ENCODE peak calls at places on chromosomes 5 and 9, in four cellular contexts. I is neuronal stem cell, X is endothelial cell of umbilical vein, P is GM23248. B is an unnamed sample.

GRCh38 chr9:89226076-89226475 is 47.5 kb upstream of the SHC3 start:
- DNase-seq in X (no peak), I (peak; percentile 79), P (peak; percentile 18), B (no peak)

GRCh38 chr5:73981696-73982095 is 355.7 kb downstream of the ARHGEF28 start:
- DNase-seq in I (no peak), P (no peak), X (no peak), B (no peak)

GRCh38 chr5:41636605-41637004 is 126.2 kb upstream of the PLCXD3 start:
- DNase-seq in X (peak; percentile 8), I (peak; percentile 20), P (peak; percentile 47), B (peak; percentile 37)

GRCh38 chr9:75918154-75918553 is 27.7 kb downstream of the PCSK5 start:
- DNase-seq in P (no peak), X (no peak), I (no peak), B (no peak)

GRCh38 chr9:136847827-136848392 is 1.3 kb upstream of the PHPT1 start:
- DNase-seq in I (peak; percentile 78), P (peak; percentile 92), X (peak; percentile 72), B (no peak)

GRCh38 chr9:129648092-129648763 is 6.3 kb upstream of the ASB6 start:
- DNase-seq in P (peak; percentile 51), I (no peak), X (no peak), B (no peak)

GRCh38 chr9:2302606-2303005 is 287.5 kb downstream of the SMARCA2 start:
- DNase-seq in X (no peak), P (no peak), I (no peak), B (no peak)

GRCh38 chr9:97109194-97109811 is 70.4 kb upstream of the CTSV start:
- DNase-seq in X (peak; percentile 67), P (peak; percentile 41), I (peak; percentile 30), B (peak; percentile 2)

GRCh38 chr9:1311462-1312042 is 261.4 kb downstream of the DMRT2 start:
- DNase-seq in I (no peak), X (no peak), P (no peak), B (no peak)

GRCh38 chr5:17839848-17840247 is 205.6 kb downstream of the TAF11L14 start:
- DNase-seq in X (no peak), I (no peak), P (no peak), B (no peak)

GRCh38 chr5:178357127-178357526 is 124.5 kb upstream of the PHYKPL start:
- DNase-seq in X (no peak), I (peak; percentile 84), P (no peak), B (no peak)

GRCh38 chr9:111525056-111525977 is at the start of gene ZNF483:
- DNase-seq in X (peak; percentile 84), I (peak; percentile 84), P (peak; percentile 78), B (no peak)

GRCh38 chr5:13378073-13378472 is 566.4 kb downstream of the DNAH5 start:
- DNase-seq in I (no peak), X (peak; percentile 32), P (peak; percentile 64), B (no peak)

GRCh38 chr5:133343196-133343595 is 269.1 kb downstream of the FSTL4 start:
- DNase-seq in I (no peak), P (no peak), X (no peak), B (no peak)

DNA sequence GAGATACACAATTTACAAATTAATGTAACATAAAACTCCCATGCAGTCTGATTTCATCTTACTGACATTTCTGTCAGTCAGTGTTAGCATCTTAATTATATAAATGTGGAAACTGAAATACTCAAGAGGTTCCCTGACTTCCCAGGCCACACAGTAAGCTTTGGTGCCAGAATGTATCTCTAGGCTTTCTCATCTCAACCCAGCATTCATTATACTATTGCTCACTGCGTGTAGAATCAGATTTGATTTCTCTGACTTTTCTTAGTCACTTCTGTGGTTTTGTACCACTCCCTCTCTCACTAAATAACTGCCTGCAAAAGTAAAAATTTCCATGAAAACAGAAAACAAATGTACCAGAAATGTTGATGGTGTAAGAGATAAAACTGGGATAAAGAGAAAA is 31.7 kb upstream of the CDKN2B start:
- DNase-seq in P (peak; percentile 90), I (no peak), X (no peak), B (no peak)
- H3K9ac ChIP-seq in P (peak overlapping the region; percentile 36), I (no peak overlapping the region), X (no peak overlapping the region), B (no peak overlapping the region)

GRCh38 chr9:78031271-78031825 is at the start of gene GNAQ:
- DNase-seq in X (no peak), I (peak; percentile 30), P (peak; percentile 65), B (no peak)
- H3K4me3 ChIP-seq in X (peak within 1 kb of the TSS; percentile 88), I (peak within 1 kb of the TSS; percentile 96), P (peak within 1 kb of the TSS; percentile 90), B (peak within 1 kb of the TSS; percentile 93)

DNA sequence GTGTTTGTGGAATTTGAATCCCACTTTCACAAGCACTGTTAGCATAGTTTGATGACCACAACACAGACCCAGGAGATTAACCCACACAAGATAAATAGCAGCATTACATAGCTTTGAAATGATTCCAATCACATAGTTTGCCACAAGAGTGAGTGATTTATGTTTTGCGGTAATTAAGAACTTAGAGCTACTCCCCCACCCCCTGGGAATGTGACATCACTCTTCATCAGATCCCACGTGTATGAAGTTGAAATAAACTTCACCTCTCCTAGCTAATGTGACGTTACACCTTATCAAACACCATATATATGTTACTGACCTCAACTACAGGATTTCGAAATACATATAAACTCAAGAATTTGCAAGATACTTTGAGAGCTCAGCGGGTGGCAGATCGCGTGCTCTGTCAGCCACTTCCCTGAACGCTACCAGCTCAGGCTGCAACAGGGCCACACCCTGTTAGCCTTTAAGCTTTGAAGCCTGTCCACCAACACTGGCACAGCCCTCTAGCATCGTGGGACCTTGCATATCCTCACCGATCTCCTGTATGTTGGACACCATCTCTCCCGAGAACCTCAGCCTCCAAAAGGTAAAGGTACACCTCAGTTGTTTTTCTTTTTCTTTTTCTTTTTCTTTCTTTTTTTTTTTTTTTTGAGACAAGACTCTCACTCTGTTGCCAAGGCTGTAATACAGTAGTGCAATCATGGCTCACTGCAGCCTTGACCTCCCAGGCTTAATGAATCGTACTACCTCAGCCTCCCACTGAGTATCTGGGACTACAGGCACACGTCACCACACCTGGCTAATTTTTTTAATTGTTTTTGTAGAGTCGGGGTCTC is 1.8 kb upstream of the AGTPBP1 start:
- DNase-seq in I (no peak), P (peak; percentile 53), X (no peak), B (peak; percentile 12)
- H3K9ac ChIP-seq in I (no peak overlapping the region), P (no peak overlapping the region), X (no peak overlapping the region), B (peak overlapping the region; percentile 66)

DNA sequence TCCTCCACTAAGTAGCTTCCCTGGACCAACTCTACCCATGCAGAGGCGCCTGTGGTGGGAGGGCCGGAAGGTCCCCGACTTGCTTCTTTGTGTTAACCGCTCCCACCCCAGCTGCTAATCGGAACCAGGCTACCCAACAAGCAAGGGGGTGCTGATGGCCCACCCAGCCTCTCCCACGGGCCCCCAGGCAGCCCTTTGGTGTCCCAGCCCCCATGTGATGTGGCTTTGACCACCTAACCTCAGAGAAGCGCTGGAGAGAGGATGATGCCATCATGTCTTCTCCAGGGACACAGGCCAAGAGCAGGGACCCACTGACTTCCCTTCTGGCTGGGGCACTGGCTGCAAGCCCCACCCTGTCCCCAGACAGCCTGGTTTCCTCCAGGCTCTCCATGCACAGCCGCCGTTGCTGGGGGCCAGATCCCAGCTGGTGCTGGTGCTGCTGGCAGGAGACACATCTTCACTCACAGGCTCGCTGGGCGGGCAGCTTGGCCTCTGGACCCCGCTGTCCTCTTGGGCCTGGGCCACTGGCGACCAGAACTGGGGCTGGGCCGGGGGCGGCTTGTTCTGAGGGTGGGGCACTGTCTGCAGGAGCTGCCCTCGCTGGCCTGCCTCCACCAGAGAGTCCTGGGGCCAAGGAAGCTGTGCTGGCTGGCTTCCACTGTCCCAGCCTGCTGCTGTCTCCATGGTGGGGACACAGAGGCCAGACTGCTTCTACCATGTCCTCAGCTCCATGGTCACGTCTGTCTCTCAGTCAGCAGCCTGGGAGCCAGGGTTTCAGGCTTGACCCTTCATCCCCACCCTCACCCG is 27.8 kb downstream of the LAMC3 start:
- DNase-seq in I (no peak), P (no peak), X (no peak), B (no peak)
- H3K4me3 ChIP-seq in I (no peak overlapping the region), P (no peak overlapping the region), X (no peak overlapping the region), B (no peak overlapping the region)

GRCh38 chr5:158746979-158747378 is 352.7 kb downstream of the EBF1 start:
- DNase-seq in X (no peak), I (no peak), P (peak; percentile 79), B (no peak)

GRCh38 chr5:158751961-158752655 is 347.6 kb downstream of the EBF1 start:
- DNase-seq in P (peak; percentile 15), X (no peak), I (no peak), B (no peak)

GRCh38 chr5:158744680-158745079 is 355.0 kb downstream of the EBF1 start:
- DNase-seq in X (no peak), P (no peak), I (no peak), B (no peak)

GRCh38 chr5:158752656-158752973 is 347.1 kb downstream of the EBF1 start:
- DNase-seq in X (no peak), P (no peak), I (no peak), B (no peak)

GRCh38 chr5:158748535-158748934 is 351.2 kb downstream of the EBF1 start:
- DNase-seq in I (no peak), P (no peak), X (no peak), B (no peak)
- H3K9ac ChIP-seq in I (no peak overlapping the region), P (no peak overlapping the region), X (no peak overlapping the region), B (no peak overlapping the region)

GRCh38 chr9:114364528-114365041 is 23.2 kb downstream of the AKNA start:
- DNase-seq in I (no peak), P (peak; percentile 30), X (no peak), B (no peak)
- H3K4me3 ChIP-seq in I (no peak overlapping the region), P (no peak overlapping the region), X (no peak overlapping the region), B (no peak overlapping the region)

GRCh38 chr9:20112367-20112766 is 323.5 kb upstream of the SLC24A2 start:
- DNase-seq in P (no peak), I (no peak), X (no peak), B (no peak)
- H3K9ac ChIP-seq in P (no peak overlapping the region), I (no peak overlapping the region), X (no peak overlapping the region), B (no peak overlapping the region)

GRCh38 chr9:124342946-124343485 is 72.2 kb downstream of the PSMB7 start:
- DNase-seq in I (peak; percentile 40), P (peak; percentile 96), X (no peak), B (no peak)
- H3K4me3 ChIP-seq in I (no peak overlapping the region), P (no peak overlapping the region), X (no peak overlapping the region), B (no peak overlapping the region)